ENCODE peak calls at places on chromosomes 6 and 20, in seven cellular contexts. One of them, this sample, is unnamed.
A peak's percentile ranks its signal among the peaks of the same experiment; 100 is the strongest.

GRCh38 chr6:26045046-26045938 is 41.9 kb upstream of the HFE start:
- DNase-seq in left ventricle myocardium inferior: peak; percentile 57
- DNase-seq in fibroblast of lung: peak; percentile 96
- DNase-seq in stimulated activated CD4-positive, alpha-beta T cell treated with anti-CD3 and anti-CD28 coated beads, TNF-alpha, amount 100 ng/mL, for 48 hours: peak; percentile 52
- DNase-seq in RPMI7951: peak; percentile 98
- DNase-seq in CD8-positive, alpha-beta T cell: peak; percentile 86
- DNase-seq in IMR-90: peak; percentile 94
- DNase-seq in this sample: peak; percentile 43

GRCh38 chr6:167115054-167115453 is 7.8 kb upstream of the CCR6 start:
- DNase-seq in left ventricle myocardium inferior: no peak
- DNase-seq in fibroblast of lung: no peak
- DNase-seq in stimulated activated CD4-positive, alpha-beta T cell treated with anti-CD3 and anti-CD28 coated beads, TNF-alpha, amount 100 ng/mL, for 48 hours: no peak
- DNase-seq in RPMI7951: no peak
- DNase-seq in CD8-positive, alpha-beta T cell: no peak
- DNase-seq in IMR-90: no peak
- DNase-seq in this sample: no peak

GRCh38 chr6:150928882-150929281 is 63.4 kb downstream of the MTHFD1L start:
- DNase-seq in left ventricle myocardium inferior: no peak
- DNase-seq in fibroblast of lung: no peak
- DNase-seq in stimulated activated CD4-positive, alpha-beta T cell treated with anti-CD3 and anti-CD28 coated beads, TNF-alpha, amount 100 ng/mL, for 48 hours: no peak
- DNase-seq in RPMI7951: no peak
- DNase-seq in CD8-positive, alpha-beta T cell: no peak
- DNase-seq in IMR-90: no peak
- DNase-seq in this sample: no peak

GRCh38 chr6:93047033-93047432 is 372.3 kb downstream of the EPHA7 start:
- DNase-seq in left ventricle myocardium inferior: no peak
- DNase-seq in fibroblast of lung: no peak
- DNase-seq in stimulated activated CD4-positive, alpha-beta T cell treated with anti-CD3 and anti-CD28 coated beads, TNF-alpha, amount 100 ng/mL, for 48 hours: no peak
- DNase-seq in RPMI7951: no peak
- DNase-seq in CD8-positive, alpha-beta T cell: no peak
- DNase-seq in IMR-90: no peak
- DNase-seq in this sample: no peak

GRCh38 chr6:43770417-43771209 is 602 bp downstream of the VEGFA start:
- DNase-seq in left ventricle myocardium inferior: peak; percentile 84
- DNase-seq in fibroblast of lung: peak; percentile 69
- DNase-seq in stimulated activated CD4-positive, alpha-beta T cell treated with anti-CD3 and anti-CD28 coated beads, TNF-alpha, amount 100 ng/mL, for 48 hours: peak; percentile 41
- DNase-seq in RPMI7951: peak; percentile 75
- DNase-seq in CD8-positive, alpha-beta T cell: no peak
- DNase-seq in IMR-90: peak; percentile 69
- DNase-seq in this sample: peak; percentile 42

GRCh38 chr20:37801921-37802320 is 101.0 kb upstream of the VSTM2L start:
- DNase-seq in left ventricle myocardium inferior: no peak
- DNase-seq in fibroblast of lung: no peak
- DNase-seq in stimulated activated CD4-positive, alpha-beta T cell treated with anti-CD3 and anti-CD28 coated beads, TNF-alpha, amount 100 ng/mL, for 48 hours: no peak
- DNase-seq in RPMI7951: peak; percentile 45
- DNase-seq in CD8-positive, alpha-beta T cell: no peak
- DNase-seq in IMR-90: no peak
- DNase-seq in this sample: no peak

GRCh38 chr20:61768926-61769832 is 296.5 kb downstream of the TAF4 start:
- DNase-seq in left ventricle myocardium inferior: no peak
- DNase-seq in fibroblast of lung: no peak
- DNase-seq in stimulated activated CD4-positive, alpha-beta T cell treated with anti-CD3 and anti-CD28 coated beads, TNF-alpha, amount 100 ng/mL, for 48 hours: no peak
- DNase-seq in RPMI7951: no peak
- DNase-seq in CD8-positive, alpha-beta T cell: no peak
- DNase-seq in IMR-90: no peak
- DNase-seq in this sample: no peak

GRCh38 chr6:45155341-45155894 is 172.7 kb upstream of the RUNX2 start:
- DNase-seq in left ventricle myocardium inferior: no peak
- DNase-seq in fibroblast of lung: no peak
- DNase-seq in stimulated activated CD4-positive, alpha-beta T cell treated with anti-CD3 and anti-CD28 coated beads, TNF-alpha, amount 100 ng/mL, for 48 hours: no peak
- DNase-seq in RPMI7951: no peak
- DNase-seq in CD8-positive, alpha-beta T cell: no peak
- DNase-seq in IMR-90: no peak
- DNase-seq in this sample: no peak

GRCh38 chr6:104095661-104096416 is 763.9 kb downstream of the HACE1 start:
- DNase-seq in left ventricle myocardium inferior: no peak
- DNase-seq in fibroblast of lung: no peak
- DNase-seq in stimulated activated CD4-positive, alpha-beta T cell treated with anti-CD3 and anti-CD28 coated beads, TNF-alpha, amount 100 ng/mL, for 48 hours: no peak
- DNase-seq in RPMI7951: no peak
- DNase-seq in CD8-positive, alpha-beta T cell: no peak
- DNase-seq in IMR-90: no peak
- DNase-seq in this sample: no peak

GRCh38 chr6:54481096-54481495 is 172.9 kb downstream of the TINAG start:
- DNase-seq in left ventricle myocardium inferior: no peak
- DNase-seq in fibroblast of lung: no peak
- DNase-seq in stimulated activated CD4-positive, alpha-beta T cell treated with anti-CD3 and anti-CD28 coated beads, TNF-alpha, amount 100 ng/mL, for 48 hours: no peak
- DNase-seq in RPMI7951: no peak
- DNase-seq in CD8-positive, alpha-beta T cell: no peak
- DNase-seq in IMR-90: no peak
- DNase-seq in this sample: no peak

GRCh38 chr6:71577766-71578165 is 289.2 kb downstream of the OGFRL1 start:
- DNase-seq in left ventricle myocardium inferior: no peak
- DNase-seq in fibroblast of lung: no peak
- DNase-seq in stimulated activated CD4-positive, alpha-beta T cell treated with anti-CD3 and anti-CD28 coated beads, TNF-alpha, amount 100 ng/mL, for 48 hours: no peak
- DNase-seq in RPMI7951: no peak
- DNase-seq in CD8-positive, alpha-beta T cell: no peak
- DNase-seq in IMR-90: no peak
- DNase-seq in this sample: no peak

GRCh38 chr20:62571667-62572344 is 70.5 kb upstream of the SLCO4A1 start:
- DNase-seq in left ventricle myocardium inferior: no peak
- DNase-seq in fibroblast of lung: no peak
- DNase-seq in stimulated activated CD4-positive, alpha-beta T cell treated with anti-CD3 and anti-CD28 coated beads, TNF-alpha, amount 100 ng/mL, for 48 hours: no peak
- DNase-seq in RPMI7951: no peak
- DNase-seq in CD8-positive, alpha-beta T cell: no peak
- DNase-seq in IMR-90: no peak
- DNase-seq in this sample: no peak

GRCh38 chr6:90758741-90759140 is 171.9 kb upstream of the MAP3K7 start:
- DNase-seq in left ventricle myocardium inferior: no peak
- DNase-seq in fibroblast of lung: no peak
- DNase-seq in stimulated activated CD4-positive, alpha-beta T cell treated with anti-CD3 and anti-CD28 coated beads, TNF-alpha, amount 100 ng/mL, for 48 hours: no peak
- DNase-seq in RPMI7951: no peak
- DNase-seq in CD8-positive, alpha-beta T cell: no peak
- DNase-seq in IMR-90: no peak
- DNase-seq in this sample: no peak

GRCh38 chr6:43871933-43872332 is 101.9 kb downstream of the VEGFA start:
- DNase-seq in left ventricle myocardium inferior: no peak
- DNase-seq in fibroblast of lung: no peak
- DNase-seq in stimulated activated CD4-positive, alpha-beta T cell treated with anti-CD3 and anti-CD28 coated beads, TNF-alpha, amount 100 ng/mL, for 48 hours: no peak
- DNase-seq in RPMI7951: no peak
- DNase-seq in CD8-positive, alpha-beta T cell: no peak
- DNase-seq in IMR-90: no peak
- DNase-seq in this sample: no peak

GRCh38 chr20:33561981-33562601 is 72.2 kb downstream of the CBFA2T2 start:
- DNase-seq in left ventricle myocardium inferior: peak; percentile 65
- DNase-seq in fibroblast of lung: peak; percentile 91
- DNase-seq in stimulated activated CD4-positive, alpha-beta T cell treated with anti-CD3 and anti-CD28 coated beads, TNF-alpha, amount 100 ng/mL, for 48 hours: no peak
- DNase-seq in RPMI7951: peak; percentile 97
- DNase-seq in CD8-positive, alpha-beta T cell: no peak
- DNase-seq in IMR-90: peak; percentile 95
- DNase-seq in this sample: no peak

GRCh38 chr6:81818778-81819491 is 66.5 kb upstream of the TENT5A start:
- DNase-seq in left ventricle myocardium inferior: no peak
- DNase-seq in fibroblast of lung: peak; percentile 15
- DNase-seq in stimulated activated CD4-positive, alpha-beta T cell treated with anti-CD3 and anti-CD28 coated beads, TNF-alpha, amount 100 ng/mL, for 48 hours: no peak
- DNase-seq in RPMI7951: no peak
- DNase-seq in CD8-positive, alpha-beta T cell: no peak
- DNase-seq in IMR-90: no peak
- DNase-seq in this sample: no peak

GRCh38 chr6:168136622-168137021 is 57.6 kb upstream of the FRMD1 start:
- DNase-seq in left ventricle myocardium inferior: no peak
- DNase-seq in fibroblast of lung: no peak
- DNase-seq in stimulated activated CD4-positive, alpha-beta T cell treated with anti-CD3 and anti-CD28 coated beads, TNF-alpha, amount 100 ng/mL, for 48 hours: no peak
- DNase-seq in RPMI7951: no peak
- DNase-seq in CD8-positive, alpha-beta T cell: no peak
- DNase-seq in IMR-90: no peak
- DNase-seq in this sample: no peak